ENCODE peak calls at places on chromosomes 13 and 19, in four cellular contexts. V, K, I and P are unnamed samples.

GRCh38 chr13:52177276-52177675 is 17.9 kb upstream of the NEK3 start:
- DNase-seq in V (no peak), K (no peak), I (no peak), P (no peak)

GRCh38 chr19:29364224-29364726 is 151.3 kb upstream of the UQCRFS1 start:
- DNase-seq in V (no peak), I (no peak), K (no peak), P (no peak)

GRCh38 chr13:28955264-28955966 is 135.3 kb downstream of the MTUS2 start:
- DNase-seq in K (no peak), I (no peak), V (no peak), P (no peak)

GRCh38 chr13:112446347-112446861 is 70.2 kb downstream of the SPACA7 start:
- DNase-seq in V (no peak), I (no peak), K (no peak), P (peak)

GRCh38 chr13:95481051-95481775 is 71.3 kb upstream of the CLDN10 start:
- DNase-seq in V (no peak), K (no peak), I (peak), P (peak)

GRCh38 chr13:41649659-41650058 is 192.3 kb downstream of the RGCC start:
- DNase-seq in K (peak), I (peak), V (no peak), P (no peak)

GRCh38 chr13:84844473-84844872 is 954.7 kb downstream of the SLITRK6 start:
- DNase-seq in K (peak), V (no peak), I (no peak), P (peak)

GRCh38 chr19:50974702-50975555 is 5.5 kb upstream of the KLK6 start:
- DNase-seq in K (no peak), I (no peak), V (no peak), P (no peak)

GRCh38 chr19:4533835-4534424 is 1.1 kb downstream of the PLIN5 start:
- DNase-seq in K (no peak), I (no peak), V (no peak), P (no peak)

GRCh38 chr13:20192470-20193141 is at the start of gene GJB2:
- DNase-seq in V (no peak), I (no peak), K (no peak), P (no peak)

GRCh38 chr19:49890349-49891311 is 6.1 kb downstream of the IL4I1 start:
- DNase-seq in I (no peak), V (no peak), K (no peak), P (no peak)

GRCh38 chr13:40639226-40639681 is 27.2 kb downstream of the FOXO1 start:
- DNase-seq in I (peak), V (no peak), K (no peak), P (peak)

GRCh38 chr13:93861818-93862217 is 617.7 kb downstream of the DCT start:
- DNase-seq in V (no peak), K (peak), I (no peak), P (no peak)

GRCh38 chr13:35475960-35476943 is at the start of gene MAB21L1:
- DNase-seq in V (no peak), I (peak), K (no peak), P (peak)

GRCh38 chr19:690203-690602 is 5.0 kb downstream of the PRSS57 start:
- DNase-seq in I (no peak), V (no peak), K (no peak), P (no peak)

GRCh38 chr13:101452519-101453485 is at the start of gene ITGBL1:
- DNase-seq in K (no peak), I (peak), V (no peak), P (no peak)

GRCh38 chr13:45219938-45220375 is 19.1 kb upstream of the KCTD4 start:
- DNase-seq in I (peak), V (no peak), K (peak), P (peak)

GRCh38 chr13:91158015-91158390 is 189.5 kb upstream of the MIR17HG start:
- DNase-seq in K (no peak), V (no peak), I (no peak), P (no peak)

DNA sequence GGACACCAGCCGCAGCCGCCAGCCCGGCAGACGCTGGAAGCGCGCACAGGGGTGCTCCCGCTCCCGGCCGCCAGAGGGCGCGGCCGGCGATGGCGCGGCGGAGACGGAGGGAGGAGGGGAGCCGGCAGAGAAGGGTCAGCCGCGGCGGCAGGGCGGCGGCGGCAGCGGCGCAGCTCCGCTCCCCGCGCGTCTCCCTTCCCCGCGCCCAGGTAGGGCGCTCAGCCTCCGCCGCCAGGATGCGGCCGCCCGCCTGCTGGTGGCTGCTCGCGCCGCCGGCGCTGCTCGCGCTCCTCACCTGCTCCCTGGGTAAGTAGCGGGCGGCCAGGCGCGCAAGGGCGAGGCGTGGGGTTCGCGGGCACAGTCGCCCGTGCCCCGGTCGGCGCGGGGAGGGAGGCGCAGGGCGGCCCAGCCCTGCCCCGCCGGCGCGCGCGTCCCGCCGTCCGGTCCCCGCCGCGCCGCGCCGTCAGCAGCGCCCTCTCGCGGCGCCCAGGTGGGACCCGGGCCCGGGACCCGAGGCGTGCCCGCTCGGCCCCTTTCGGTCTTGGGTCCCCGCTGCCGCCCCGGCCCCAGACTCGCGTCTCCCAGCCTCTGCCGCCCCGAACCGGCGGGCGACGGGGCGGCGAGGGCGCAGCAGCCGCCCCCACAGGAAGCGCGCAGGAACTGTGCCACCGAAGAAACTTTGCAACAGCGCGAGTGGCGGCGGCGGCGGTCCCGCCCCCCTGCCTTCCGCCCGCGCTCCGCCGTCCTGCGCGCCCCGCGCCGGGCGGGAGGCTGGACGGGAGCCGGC is at the start of gene B3GLCT:
- DNase-seq in V (no peak), K (peak), I (peak), P (peak)
- TF ChIP-seq MYC in V (no peak), K (peak), I (no peak), P (peak)

DNA sequence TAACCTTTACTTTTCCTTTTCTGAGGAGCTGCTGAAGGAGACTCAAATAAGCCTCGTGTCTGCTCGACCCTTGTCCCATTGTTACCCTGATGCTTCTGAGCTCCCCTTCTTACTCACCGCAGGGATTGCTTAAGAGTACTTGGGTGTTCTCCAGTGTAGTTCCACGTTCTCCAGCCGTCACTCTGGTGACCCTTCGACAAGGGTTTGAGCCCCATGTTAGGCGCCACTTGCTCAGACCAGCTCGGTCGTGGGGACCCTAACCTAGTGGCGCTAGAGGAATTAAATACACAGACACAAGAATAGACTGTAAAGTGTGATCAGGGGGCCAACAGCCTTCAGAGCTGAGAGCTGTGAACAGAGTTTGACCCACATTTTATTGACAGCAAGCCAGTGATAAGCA is 10.3 kb downstream of the ZNF480 start:
- DNase-seq in V (no peak), I (peak), K (peak), P (peak)
- TF ChIP-seq MYC in V (no peak), I (no peak), K (no peak), P (no peak)

GRCh38 chr19:15640294-15640903 is at the start of gene CYP4F3:
- DNase-seq in V (no peak), K (peak), I (no peak), P (peak)
- TF ChIP-seq MYC in V (no peak), K (no peak), I (no peak), P (no peak)

DNA sequence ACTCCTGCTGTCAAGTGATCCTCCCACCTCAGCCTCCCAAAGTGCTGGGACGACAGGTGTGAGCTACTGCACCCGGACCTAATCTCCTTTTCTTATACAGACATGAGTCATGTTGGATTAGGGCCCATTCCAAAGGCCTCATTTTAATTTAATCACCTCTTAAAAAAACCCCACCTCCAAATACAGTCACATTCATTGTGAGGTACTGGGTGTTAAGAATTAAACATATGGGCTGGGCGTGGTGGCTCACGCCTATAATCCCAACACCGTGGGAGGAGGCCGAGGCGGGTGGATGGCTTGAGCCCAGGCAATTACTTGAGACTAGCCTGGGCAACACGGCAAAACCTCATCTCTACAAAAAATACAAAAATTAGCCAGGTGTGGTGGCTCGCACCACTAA is 46.6 kb downstream of the PIN1 start:
- DNase-seq in I (no peak), K (no peak), V (no peak), P (no peak)
- TF ChIP-seq MYC in I (no peak), K (no peak), V (no peak), P (no peak)

GRCh38 chr19:31170046-31170445 is 179.2 kb downstream of the TSHZ3 start:
- DNase-seq in I (no peak), K (no peak), V (no peak), P (no peak)

GRCh38 chr19:31171936-31172335 is 177.3 kb downstream of the TSHZ3 start:
- DNase-seq in I (no peak), K (no peak), V (no peak), P (no peak)

GRCh38 chr19:31164666-31165265 is 184.5 kb downstream of the TSHZ3 start:
- DNase-seq in I (no peak), K (no peak), V (no peak), P (no peak)

GRCh38 chr19:31167695-31168094 is 181.5 kb downstream of the TSHZ3 start:
- DNase-seq in I (no peak), K (no peak), V (no peak), P (no peak)

DNA sequence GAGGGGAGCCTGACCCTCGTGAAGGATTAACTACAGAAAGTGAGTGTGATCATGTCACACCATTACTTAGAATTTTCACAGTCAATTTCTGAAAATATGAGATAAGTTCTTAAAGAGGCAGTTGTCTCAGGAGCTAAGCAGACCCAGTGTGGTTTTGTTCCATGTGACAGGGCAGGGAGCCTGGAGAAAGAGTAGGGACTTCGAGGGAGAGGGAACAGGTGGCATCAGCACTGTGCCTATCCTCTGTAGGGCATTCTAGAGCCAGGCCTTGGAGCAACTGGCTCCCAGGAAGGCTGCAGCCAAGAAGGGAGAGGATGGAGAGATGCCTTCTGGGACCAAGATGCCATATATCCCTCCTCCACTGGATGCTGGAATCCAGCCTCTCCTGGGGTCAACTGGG is 183.0 kb downstream of the TSHZ3 start:
- DNase-seq in K (no peak), V (no peak), I (no peak), P (no peak)
- TF ChIP-seq MYC in K (no peak), V (no peak), I (no peak), P (no peak)

GRCh38 chr13:42796747-42797356 is 15.5 kb downstream of the FAM216B start:
- DNase-seq in V (no peak), I (no peak), K (no peak), P (no peak)

GRCh38 chr13:42803563-42804212 is 22.3 kb downstream of the FAM216B start:
- DNase-seq in V (no peak), I (no peak), K (no peak), P (no peak)

GRCh38 chr13:42794572-42795275 is 13.3 kb downstream of the FAM216B start:
- DNase-seq in I (no peak), V (no peak), K (no peak), P (no peak)

GRCh38 chr13:42798118-42798517 is 16.7 kb downstream of the FAM216B start:
- DNase-seq in K (no peak), I (no peak), V (no peak), P (no peak)
- TF ChIP-seq MYC in K (no peak), I (no peak), V (no peak), P (no peak)